ENCODE peak calls at places on chromosome 6, in five cellular contexts. R is left lung, P is SJSA1, T is lower lobe of right lung, E is heart right ventricle. L is an unnamed sample.

GRCh38 chr6:2579241-2579761 is 171.4 kb downstream of the MYLK4 start:
- DNase-seq in R (peak; percentile 76), P (no peak), T (peak; percentile 61), E (no peak), L (no peak)

GRCh38 chr6:169592558-169592957 is 109.3 kb downstream of the WDR27 start:
- DNase-seq in R (no peak), P (no peak), T (no peak), E (no peak), L (peak; percentile 38)

GRCh38 chr6:15754035-15754705 is 91.3 kb upstream of the DTNBP1 start:
- DNase-seq in R (no peak), P (no peak), T (no peak), E (no peak), L (no peak)

GRCh38 chr6:142903806-142904205 is 41.2 kb downstream of the HIVEP2 start:
- DNase-seq in R (no peak), P (no peak), T (no peak), E (no peak), L (no peak)

GRCh38 chr6:161302949-161303348 is 29.1 kb upstream of the AGPAT4 start:
- DNase-seq in R (no peak), P (no peak), T (no peak), E (no peak), L (no peak)

GRCh38 chr6:89413006-89413400 is 930 bp upstream of the RRAGD start:
- DNase-seq in R (no peak), P (no peak), T (peak; percentile 60), E (no peak), L (no peak)

GRCh38 chr6:90000864-90001731 is 106.8 kb downstream of the GJA10 start:
- DNase-seq in R (no peak), P (no peak), T (no peak), E (no peak), L (no peak)

GRCh38 chr6:25697537-25698340 is 45.7 kb downstream of the SCGN start:
- DNase-seq in R (no peak), P (no peak), T (no peak), E (no peak), L (no peak)

GRCh38 chr6:5302995-5303622 is 41.8 kb downstream of the FARS2 start:
- DNase-seq in R (peak; percentile 57), P (no peak), T (peak; percentile 56), E (peak; percentile 22), L (no peak)

GRCh38 chr6:136728033-136728939 is 64.0 kb downstream of the MAP3K5 start:
- DNase-seq in R (no peak), P (no peak), T (no peak), E (no peak), L (no peak)

GRCh38 chr6:20640181-20640580 is 105.9 kb downstream of the CDKAL1 start:
- DNase-seq in R (no peak), P (no peak), T (no peak), E (no peak), L (no peak)

GRCh38 chr6:121896771-121897170 is 461.3 kb downstream of the GJA1 start:
- DNase-seq in R (no peak), P (no peak), T (no peak), E (no peak), L (no peak)

GRCh38 chr6:33298773-33299236 is at the start of gene RGL2:
- DNase-seq in R (peak; percentile 97), P (peak; percentile 69), T (peak; percentile 92), E (peak; percentile 90), L (no peak)

GRCh38 chr6:151690768-151691562 is 116.5 kb upstream of the ESR1 start:
- DNase-seq in R (no peak), P (no peak), T (no peak), E (no peak), L (no peak)

GRCh38 chr6:70724524-70724923 is 56.8 kb downstream of the SMAP1 start:
- DNase-seq in R (no peak), P (no peak), T (no peak), E (no peak), L (no peak)

GRCh38 chr6:150741633-150742200 is 123.8 kb upstream of the MTHFD1L start:
- DNase-seq in R (no peak), P (no peak), T (no peak), E (no peak), L (no peak)

GRCh38 chr6:11700118-11700718 is 78.4 kb downstream of the ADTRP start:
- DNase-seq in R (no peak), P (no peak), T (no peak), E (no peak), L (no peak)

GRCh38 chr6:87012743-87013142 is 75.4 kb downstream of the HTR1E start:
- DNase-seq in R (no peak), P (no peak), T (no peak), E (no peak), L (no peak)

GRCh38 chr6:21103626-21104224 is 489.8 kb upstream of the SOX4 start:
- DNase-seq in R (no peak), P (no peak), T (no peak), E (no peak), L (no peak)

DNA sequence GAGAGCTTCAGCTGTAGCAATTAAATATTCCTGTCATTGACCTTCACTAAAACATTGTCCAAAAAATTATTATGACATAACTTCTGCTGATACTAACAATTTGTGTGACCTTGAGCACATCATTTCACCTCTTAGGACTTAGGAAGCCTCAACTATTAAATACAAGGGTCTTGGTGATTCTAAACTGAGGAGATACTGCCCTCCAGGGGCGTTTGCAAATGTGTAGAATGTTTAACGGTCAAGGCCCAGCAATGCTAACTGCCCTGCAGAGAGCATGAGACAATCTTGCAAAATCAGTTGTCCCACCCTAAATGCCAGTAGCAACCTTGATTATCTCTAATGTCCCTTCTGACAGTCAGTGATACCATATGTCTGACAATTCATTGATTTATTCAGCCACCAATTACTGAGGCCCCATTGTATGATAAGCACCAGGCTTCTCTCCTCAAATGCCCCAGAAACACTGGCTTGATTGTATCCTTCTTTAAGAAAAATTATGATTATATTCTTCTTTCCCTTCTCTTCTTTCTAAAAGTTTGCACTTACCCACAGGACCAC is 284.1 kb upstream of the PLN start:
- DNase-seq in R (no peak), P (no peak), T (no peak), E (no peak), L (no peak)
- H3K27me3 ChIP-seq in R (no peaks in the 10 kb centered on the region), P (no peaks in the 10 kb centered on the region), T (no peaks in the 10 kb centered on the region), E (no peaks in the 10 kb centered on the region), L (no peaks in the 10 kb centered on the region)

GRCh38 chr6:82204010-82204409 is 43.5 kb downstream of the IBTK start:
- DNase-seq in R (no peak), P (no peak), T (no peak), E (no peak), L (no peak)

GRCh38 chr6:82208914-82209313 is 38.6 kb downstream of the IBTK start:
- DNase-seq in R (no peak), P (no peak), T (no peak), E (no peak), L (no peak)

GRCh38 chr6:82211326-82211725 is 36.2 kb downstream of the IBTK start:
- DNase-seq in R (no peak), P (no peak), T (no peak), E (no peak), L (no peak)

DNA sequence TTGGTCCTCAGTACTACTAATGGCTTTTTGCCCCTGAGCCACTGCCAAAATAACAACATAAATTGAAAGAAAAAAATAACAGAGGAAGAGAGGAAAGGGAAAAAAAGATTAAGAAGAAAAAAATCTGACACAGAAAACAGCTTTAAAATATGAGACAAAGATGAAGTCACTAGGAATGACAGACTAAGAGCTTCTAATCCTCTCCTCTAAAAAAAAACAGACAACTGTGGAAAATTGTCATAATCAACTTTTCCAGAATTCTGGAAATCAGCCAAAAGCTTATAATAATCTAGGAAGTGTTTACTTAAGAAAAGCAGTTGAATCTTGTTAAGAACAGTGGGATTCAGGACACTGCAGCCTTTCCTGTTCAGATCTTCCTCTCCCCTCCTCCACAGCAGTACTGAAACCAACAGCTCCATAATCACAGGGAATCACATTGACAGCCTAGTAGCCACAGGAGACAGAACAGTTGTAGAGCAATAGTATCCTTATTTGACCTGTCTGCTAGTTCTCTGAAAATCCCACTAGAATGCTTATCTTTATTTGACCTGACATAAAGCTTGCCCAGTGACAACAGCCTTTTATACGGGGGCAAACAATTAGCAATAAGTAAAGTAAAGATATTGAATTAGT is 41.6 kb downstream of the IBTK start:
- DNase-seq in R (no peak), P (no peak), T (no peak), E (no peak), L (no peak)
- H3K36me3 ChIP-seq in R (no peaks in the 10 kb centered on the region), P (peaks cover 46% of the 10 kb centered on the region), T (peaks cover 65% of the 10 kb centered on the region), E (peaks cover 47% of the 10 kb centered on the region), L (no peaks in the 10 kb centered on the region)

GRCh38 chr6:110366241-110366640 is 8.1 kb upstream of the METTL24 start:
- DNase-seq in R (no peak), P (no peak), T (no peak), E (no peak), L (no peak)
- H3K27me3 ChIP-seq in R (peaks cover 1% of the 10 kb centered on the region), P (no peaks in the 10 kb centered on the region), T (peaks cover 3% of the 10 kb centered on the region), E (peaks cover 24% of the 10 kb centered on the region), L (peaks cover 17% of the 10 kb centered on the region)

GRCh38 chr6:127477648-127478047 is 18.5 kb upstream of the KIAA0408 start:
- DNase-seq in R (no peak), P (no peak), T (no peak), E (no peak), L (no peak)
- H3K36me3 ChIP-seq in R (no peaks in the 10 kb centered on the region), P (peaks cover 27% of the 10 kb centered on the region), T (no peaks in the 10 kb centered on the region), E (no peaks in the 10 kb centered on the region), L (peaks cover 1% of the 10 kb centered on the region)